ENCODE peak calls at places on chromosome 11, in ten cellular contexts. One of them, this sample, is unnamed.
A peak's percentile ranks its signal among the peaks of the same experiment; 100 is the strongest.

GRCh38 chr11:110000045-110000502 is 93.1 kb upstream of the ZC3H12C start:
- DNase-seq in NT2/D1: no peak
- DNase-seq in tibial nerve: no peak
- DNase-seq in CD4-positive, alpha-beta T cell: no peak
- DNase-seq in naive thymus-derived CD8-positive, alpha-beta T cell: no peak
- DNase-seq in amygdala: no peak
- DNase-seq in AG20443: peak; percentile 86
- DNase-seq in activated naive CD8-positive, alpha-beta T cell treated with anti-CD3 and anti-CD28 coated beads for 36 hours: no peak
- DNase-seq in HEK293T: no peak
- DNase-seq in NAMALWA: peak; percentile 20
- DNase-seq in this sample: no peak

GRCh38 chr11:23869673-23870072 is 627.2 kb upstream of the LUZP2 start:
- DNase-seq in NT2/D1: no peak
- DNase-seq in tibial nerve: no peak
- DNase-seq in CD4-positive, alpha-beta T cell: no peak
- DNase-seq in naive thymus-derived CD8-positive, alpha-beta T cell: no peak
- DNase-seq in amygdala: no peak
- DNase-seq in AG20443: no peak
- DNase-seq in activated naive CD8-positive, alpha-beta T cell treated with anti-CD3 and anti-CD28 coated beads for 36 hours: no peak
- DNase-seq in HEK293T: no peak
- DNase-seq in NAMALWA: no peak
- DNase-seq in this sample: no peak

GRCh38 chr11:131999084-131999483 is 628.7 kb downstream of the NTM start:
- DNase-seq in NT2/D1: no peak
- DNase-seq in tibial nerve: no peak
- DNase-seq in CD4-positive, alpha-beta T cell: no peak
- DNase-seq in naive thymus-derived CD8-positive, alpha-beta T cell: no peak
- DNase-seq in amygdala: no peak
- DNase-seq in AG20443: no peak
- DNase-seq in activated naive CD8-positive, alpha-beta T cell treated with anti-CD3 and anti-CD28 coated beads for 36 hours: no peak
- DNase-seq in HEK293T: no peak
- DNase-seq in NAMALWA: no peak
- DNase-seq in this sample: no peak

GRCh38 chr11:59135648-59136461 is 6.8 kb upstream of the FAM111A start:
- DNase-seq in NT2/D1: peak; percentile 69
- DNase-seq in tibial nerve: peak; percentile 86
- DNase-seq in CD4-positive, alpha-beta T cell: peak; percentile 87
- DNase-seq in naive thymus-derived CD8-positive, alpha-beta T cell: peak; percentile 79
- DNase-seq in amygdala: peak; percentile 12
- DNase-seq in AG20443: peak; percentile 91
- DNase-seq in activated naive CD8-positive, alpha-beta T cell treated with anti-CD3 and anti-CD28 coated beads for 36 hours: peak; percentile 84
- DNase-seq in HEK293T: peak; percentile 82
- DNase-seq in NAMALWA: peak; percentile 89
- DNase-seq in this sample: peak; percentile 97

GRCh38 chr11:12264361-12264760 is 113.0 kb upstream of the PARVA start:
- DNase-seq in NT2/D1: no peak
- DNase-seq in tibial nerve: no peak
- DNase-seq in CD4-positive, alpha-beta T cell: no peak
- DNase-seq in naive thymus-derived CD8-positive, alpha-beta T cell: no peak
- DNase-seq in amygdala: no peak
- DNase-seq in AG20443: no peak
- DNase-seq in activated naive CD8-positive, alpha-beta T cell treated with anti-CD3 and anti-CD28 coated beads for 36 hours: no peak
- DNase-seq in HEK293T: no peak
- DNase-seq in NAMALWA: no peak
- DNase-seq in this sample: no peak

GRCh38 chr11:19087658-19088057 is 27.1 kb upstream of the MRGPRX2 start:
- DNase-seq in NT2/D1: no peak
- DNase-seq in tibial nerve: no peak
- DNase-seq in CD4-positive, alpha-beta T cell: no peak
- DNase-seq in naive thymus-derived CD8-positive, alpha-beta T cell: no peak
- DNase-seq in amygdala: no peak
- DNase-seq in AG20443: peak; percentile 56
- DNase-seq in activated naive CD8-positive, alpha-beta T cell treated with anti-CD3 and anti-CD28 coated beads for 36 hours: no peak
- DNase-seq in HEK293T: no peak
- DNase-seq in NAMALWA: no peak
- DNase-seq in this sample: no peak

GRCh38 chr11:68297052-68297378 is 15.4 kb upstream of the LRP5 start:
- DNase-seq in NT2/D1: no peak
- DNase-seq in tibial nerve: no peak
- DNase-seq in CD4-positive, alpha-beta T cell: no peak
- DNase-seq in naive thymus-derived CD8-positive, alpha-beta T cell: no peak
- DNase-seq in amygdala: no peak
- DNase-seq in AG20443: no peak
- DNase-seq in activated naive CD8-positive, alpha-beta T cell treated with anti-CD3 and anti-CD28 coated beads for 36 hours: no peak
- DNase-seq in HEK293T: no peak
- DNase-seq in NAMALWA: no peak
- DNase-seq in this sample: no peak

GRCh38 chr11:121723261-121723741 is 270.5 kb upstream of the SORL1-AS1 start:
- DNase-seq in NT2/D1: no peak
- DNase-seq in tibial nerve: peak; percentile 33
- DNase-seq in CD4-positive, alpha-beta T cell: no peak
- DNase-seq in naive thymus-derived CD8-positive, alpha-beta T cell: no peak
- DNase-seq in amygdala: peak; percentile 41
- DNase-seq in AG20443: peak; percentile 51
- DNase-seq in activated naive CD8-positive, alpha-beta T cell treated with anti-CD3 and anti-CD28 coated beads for 36 hours: no peak
- DNase-seq in HEK293T: no peak
- DNase-seq in NAMALWA: no peak
- DNase-seq in this sample: no peak

GRCh38 chr11:86176165-86176884 is 68.2 kb upstream of the EED start:
- DNase-seq in NT2/D1: no peak
- DNase-seq in tibial nerve: no peak
- DNase-seq in CD4-positive, alpha-beta T cell: no peak
- DNase-seq in naive thymus-derived CD8-positive, alpha-beta T cell: no peak
- DNase-seq in amygdala: no peak
- DNase-seq in AG20443: no peak
- DNase-seq in activated naive CD8-positive, alpha-beta T cell treated with anti-CD3 and anti-CD28 coated beads for 36 hours: peak; percentile 46
- DNase-seq in HEK293T: no peak
- DNase-seq in NAMALWA: no peak
- DNase-seq in this sample: no peak

GRCh38 chr11:119015054-119015611 is 3.0 kb downstream of the RPS25 start:
- DNase-seq in NT2/D1: no peak
- DNase-seq in tibial nerve: no peak
- DNase-seq in CD4-positive, alpha-beta T cell: no peak
- DNase-seq in naive thymus-derived CD8-positive, alpha-beta T cell: no peak
- DNase-seq in amygdala: no peak
- DNase-seq in AG20443: no peak
- DNase-seq in activated naive CD8-positive, alpha-beta T cell treated with anti-CD3 and anti-CD28 coated beads for 36 hours: no peak
- DNase-seq in HEK293T: no peak
- DNase-seq in NAMALWA: no peak
- DNase-seq in this sample: no peak

GRCh38 chr11:134574947-134575346 is 162.9 kb upstream of the B3GAT1 start:
- DNase-seq in NT2/D1: no peak
- DNase-seq in tibial nerve: no peak
- DNase-seq in CD4-positive, alpha-beta T cell: no peak
- DNase-seq in naive thymus-derived CD8-positive, alpha-beta T cell: no peak
- DNase-seq in amygdala: no peak
- DNase-seq in AG20443: no peak
- DNase-seq in activated naive CD8-positive, alpha-beta T cell treated with anti-CD3 and anti-CD28 coated beads for 36 hours: no peak
- DNase-seq in HEK293T: no peak
- DNase-seq in NAMALWA: no peak
- DNase-seq in this sample: peak; percentile 2

GRCh38 chr11:75383246-75383645 is 16.1 kb upstream of the RPS3 start:
- DNase-seq in NT2/D1: peak; percentile 68
- DNase-seq in tibial nerve: no peak
- DNase-seq in CD4-positive, alpha-beta T cell: no peak
- DNase-seq in naive thymus-derived CD8-positive, alpha-beta T cell: peak; percentile 27
- DNase-seq in amygdala: no peak
- DNase-seq in AG20443: no peak
- DNase-seq in activated naive CD8-positive, alpha-beta T cell treated with anti-CD3 and anti-CD28 coated beads for 36 hours: peak; percentile 24
- DNase-seq in HEK293T: no peak
- DNase-seq in NAMALWA: no peak
- DNase-seq in this sample: no peak

GRCh38 chr11:61011239-61011870 is 39.9 kb downstream of the CD6 start:
- DNase-seq in NT2/D1: no peak
- DNase-seq in tibial nerve: no peak
- DNase-seq in CD4-positive, alpha-beta T cell: no peak
- DNase-seq in naive thymus-derived CD8-positive, alpha-beta T cell: no peak
- DNase-seq in amygdala: no peak
- DNase-seq in AG20443: no peak
- DNase-seq in activated naive CD8-positive, alpha-beta T cell treated with anti-CD3 and anti-CD28 coated beads for 36 hours: no peak
- DNase-seq in HEK293T: no peak
- DNase-seq in NAMALWA: no peak
- DNase-seq in this sample: no peak

GRCh38 chr11:47392546-47393162 is 14.3 kb upstream of the SPI1 start:
- DNase-seq in NT2/D1: no peak
- DNase-seq in tibial nerve: no peak
- DNase-seq in CD4-positive, alpha-beta T cell: no peak
- DNase-seq in naive thymus-derived CD8-positive, alpha-beta T cell: no peak
- DNase-seq in amygdala: no peak
- DNase-seq in AG20443: no peak
- DNase-seq in activated naive CD8-positive, alpha-beta T cell treated with anti-CD3 and anti-CD28 coated beads for 36 hours: no peak
- DNase-seq in HEK293T: no peak
- DNase-seq in NAMALWA: no peak
- DNase-seq in this sample: no peak

GRCh38 chr11:78840623-78841022 is 266.0 kb upstream of the NARS2 start:
- DNase-seq in NT2/D1: no peak
- DNase-seq in tibial nerve: peak; percentile 53
- DNase-seq in CD4-positive, alpha-beta T cell: no peak
- DNase-seq in naive thymus-derived CD8-positive, alpha-beta T cell: no peak
- DNase-seq in amygdala: no peak
- DNase-seq in AG20443: peak; percentile 62
- DNase-seq in activated naive CD8-positive, alpha-beta T cell treated with anti-CD3 and anti-CD28 coated beads for 36 hours: no peak
- DNase-seq in HEK293T: no peak
- DNase-seq in NAMALWA: no peak
- DNase-seq in this sample: peak; percentile 79

This sample was measured in lower leg skin.